ENCODE peak calls at places on chromosomes 5 and 9, in eight cellular contexts. Y is fibroblast of mammary gland, P is fibroblast of pulmonary artery, E is IMR-90, B is AG04449, H is Caco-2, Q is epithelial cell of esophagus, G is transverse colon. M is an unnamed sample.

GRCh38 chr9:93698140-93698908 is 121.9 kb downstream of the PHF2 start:
- DNase-seq in H (no peak), G (no peak), Q (no peak), P (no peak), B (no peak), E (no peak), Y (no peak), M (no peak)

GRCh38 chr5:78293856-78294249 is 645 bp downstream of the AP3B1 start:
- DNase-seq in H (no peak), P (no peak), Y (no peak), Q (peak), E (no peak), G (no peak), B (no peak), M (no peak)

GRCh38 chr5:111472579-111472978 is 39.8 kb downstream of the STARD4 start:
- DNase-seq in Q (no peak), G (no peak), E (no peak), Y (no peak), P (no peak), H (no peak), B (no peak), M (peak)

GRCh38 chr9:99000480-99001395 is 57.0 kb downstream of the COL15A1 start:
- DNase-seq in E (peak), P (peak), H (peak), Y (peak), Q (peak), B (no peak), G (peak), M (peak)

GRCh38 chr9:87337335-87338074 is 160.2 kb upstream of the DAPK1 start:
- DNase-seq in Y (peak), P (peak), G (no peak), Q (no peak), E (no peak), H (peak), B (no peak), M (no peak)

GRCh38 chr9:110588296-110588695 is 8.8 kb upstream of the SVEP1 start:
- DNase-seq in B (no peak), Q (peak), Y (no peak), E (peak), G (no peak), P (no peak), H (no peak), M (no peak)

GRCh38 chr9:133575673-133576590 is 33.3 kb downstream of the FAM163B start:
- DNase-seq in G (no peak), P (no peak), Y (no peak), E (no peak), B (no peak), Q (no peak), H (peak), M (no peak)

GRCh38 chr5:116446356-116447005 is 128.1 kb downstream of the SEMA6A start:
- DNase-seq in B (no peak), P (no peak), G (no peak), Q (no peak), E (no peak), H (no peak), Y (no peak), M (no peak)

GRCh38 chr5:166962470-166962869 is 1329.0 kb upstream of the WWC1 start:
- DNase-seq in G (no peak), Y (no peak), B (no peak), P (no peak), Q (no peak), H (peak), E (no peak), M (no peak)

GRCh38 chr5:33937700-33938506 is 1.7 kb downstream of the RXFP3 start:
- DNase-seq in Y (no peak), H (no peak), G (no peak), E (no peak), B (no peak), P (no peak), Q (no peak), M (no peak)

GRCh38 chr9:121743441-121744001 is 92.1 kb downstream of the DAB2IP start:
- DNase-seq in E (peak), Y (peak), P (peak), Q (peak), B (no peak), H (peak), G (peak), M (peak)

GRCh38 chr5:59061377-59061776 is 478.5 kb downstream of the RAB3C start:
- DNase-seq in B (no peak), Y (peak), E (peak), H (no peak), Q (peak), P (no peak), G (no peak), M (no peak)

GRCh38 chr9:91886433-91887031 is 63.5 kb downstream of the ROR2 start:
- DNase-seq in E (no peak), P (no peak), Q (no peak), G (no peak), Y (no peak), H (no peak), B (no peak), M (no peak)

GRCh38 chr9:26904671-26905070 is 12.1 kb upstream of the CAAP1 start:
- DNase-seq in P (no peak), G (no peak), H (no peak), Q (no peak), Y (no peak), E (no peak), B (no peak), M (no peak)

GRCh38 chr5:153350192-153350883 is 140.1 kb upstream of the GRIA1 start:
- DNase-seq in B (no peak), H (no peak), E (no peak), G (no peak), Y (no peak), Q (peak), P (no peak), M (no peak)

GRCh38 chr5:15002791-15003190 is 131.2 kb upstream of the ANKH start:
- DNase-seq in E (no peak), B (no peak), G (no peak), P (no peak), Y (no peak), Q (no peak), H (no peak), M (no peak)

GRCh38 chr9:125633116-125633743 is 73.8 kb downstream of the MAPKAP1 start:
- DNase-seq in Y (peak), B (no peak), Q (peak), H (peak), G (no peak), E (no peak), P (no peak), M (no peak)

GRCh38 chr5:77174526-77174925 is 36.0 kb upstream of the PDE8B start:
- DNase-seq in P (no peak), H (no peak), E (no peak), Y (no peak), Q (no peak), G (no peak), B (no peak), M (no peak)

GRCh38 chr5:448766-449090 is 5.8 kb downstream of the EXOC3 start:
- DNase-seq in H (no peak), B (no peak), P (no peak), E (no peak), Y (no peak), Q (no peak), G (no peak), M (no peak)

GRCh38 chr5:74772359-74772758 is 5.3 kb downstream of the NSA2 start:
- DNase-seq in P (peak), E (peak), G (no peak), Y (peak), Q (peak), B (no peak), H (no peak), M (no peak)

GRCh38 chr5:96661101-96661840 is 905 bp upstream of the CAST start:
- DNase-seq in G (peak), B (no peak), H (peak), E (peak), Q (peak), P (peak), Y (peak), M (no peak)

GRCh38 chr5:36385495-36385894 is 83.8 kb upstream of the RANBP3L start:
- DNase-seq in E (no peak), B (no peak), P (no peak), H (no peak), Q (no peak), Y (no peak), G (no peak), M (no peak)

GRCh38 chr5:142924135-142924883 is 154.1 kb downstream of the ARHGAP26 start:
- DNase-seq in G (no peak), Q (no peak), H (no peak), P (peak), B (no peak), Y (peak), E (peak), M (no peak)

GRCh38 chr5:10091701-10092100 is 158.0 kb downstream of the ATPSCKMT start:
- DNase-seq in B (no peak), P (no peak), Y (no peak), Q (no peak), E (no peak), H (no peak), G (no peak), M (no peak)

GRCh38 chr5:759111-759741 is 25.3 kb downstream of the ZDHHC11B start:
- DNase-seq in G (peak), E (no peak), B (no peak), P (peak), Y (peak), H (peak), Q (no peak), M (peak)

GRCh38 chr9:14353222-14354056 is 39.5 kb upstream of the NFIB start:
- DNase-seq in G (peak), B (no peak), P (peak), Q (peak), H (peak), E (peak), Y (peak), M (peak)
- TF ChIP-seq CTCF in G (peak), B (peak), P (peak), Q (peak), H (peak), E (peak), Y (peak), M (peak)

DNA sequence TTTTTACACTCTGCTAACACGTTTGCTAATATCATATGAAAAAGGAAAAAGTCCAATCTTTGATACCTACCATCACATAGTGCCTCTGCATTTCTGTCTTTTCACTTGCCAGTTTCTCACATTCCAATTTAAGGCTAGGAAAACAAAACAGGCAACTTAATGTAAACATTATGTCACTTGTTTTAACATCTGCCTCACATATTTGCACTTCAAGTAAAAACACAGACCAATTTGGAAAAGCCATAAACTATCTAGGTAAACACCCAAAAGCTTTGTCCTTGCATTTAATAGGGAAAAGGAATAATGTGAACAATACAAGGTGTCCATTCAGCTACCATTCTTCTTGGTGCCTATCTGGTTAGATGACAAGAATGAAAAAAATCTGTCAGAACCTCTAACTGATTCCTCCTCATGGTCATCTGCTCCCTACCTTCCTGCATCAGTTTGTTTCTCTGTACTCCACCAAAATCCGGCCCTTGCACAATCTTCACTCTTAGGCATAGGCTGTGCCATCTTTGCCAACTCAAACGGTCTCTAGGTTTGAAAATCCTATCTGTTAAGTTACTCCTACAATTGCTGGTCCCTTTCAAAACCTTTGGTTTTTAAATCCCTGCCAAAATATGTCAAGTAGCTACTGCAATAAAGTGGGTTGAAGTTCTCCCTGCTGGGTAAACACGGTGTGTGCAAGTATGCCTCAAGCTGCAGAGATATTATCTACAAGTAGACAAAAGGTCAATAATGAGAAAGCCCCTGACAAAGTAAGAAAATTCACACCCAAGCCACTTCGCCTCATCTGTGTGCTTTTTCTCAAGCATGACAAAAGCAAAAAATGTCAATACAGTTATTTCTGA is 3.4 kb downstream of the TLE1 start:
- DNase-seq in H (peak), B (no peak), Y (peak), E (peak), Q (peak), P (peak), G (no peak), M (no peak)
- TF ChIP-seq CTCF in H (peak), B (no peak), Y (peak), E (peak), Q (peak), P (peak), G (peak), M (no peak)

GRCh38 chr9:5799314-5799713 is 33.6 kb downstream of the ERMP1 start:
- DNase-seq in Y (peak), Q (peak), G (no peak), P (peak), E (peak), H (peak), B (no peak), M (peak)
- TF ChIP-seq CTCF in Y (peak), Q (peak), G (peak), P (peak), E (peak), H (peak), B (peak), M (peak)

GRCh38 chr5:32712463-32713395 is 1.6 kb downstream of the NPR3 start:
- DNase-seq in Q (peak), Y (peak), P (no peak), B (no peak), G (no peak), H (no peak), E (peak), M (no peak)
- TF ChIP-seq CTCF in Q (no peak), Y (peak), P (no peak), B (peak), G (no peak), H (no peak), E (no peak), M (no peak)

DNA sequence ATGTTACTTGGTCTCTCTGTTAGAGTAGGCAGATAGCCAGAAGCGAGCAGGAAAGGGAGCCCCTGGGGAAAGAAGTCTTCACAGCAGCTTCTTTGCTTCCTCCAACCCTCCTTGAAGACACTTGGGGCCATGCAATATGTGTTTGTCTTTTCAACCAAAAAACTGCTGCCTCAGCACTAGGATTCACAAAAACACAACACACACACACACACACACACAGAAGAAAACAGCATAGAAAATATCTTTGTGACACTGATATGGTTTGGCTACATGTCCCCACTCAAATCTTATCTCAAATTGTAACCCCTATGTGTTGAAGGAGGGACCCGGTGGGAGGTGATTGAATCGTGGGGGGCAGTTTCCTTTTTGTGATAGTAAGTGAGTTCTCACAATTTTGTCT is 133.3 kb downstream of the CDH12 start:
- DNase-seq in H (no peak), P (no peak), E (no peak), B (no peak), Q (no peak), G (no peak), Y (no peak), M (no peak)
- TF ChIP-seq CTCF in H (no peak), P (no peak), E (no peak), B (no peak), Q (no peak), G (no peak), Y (no peak), M (no peak)

GRCh38 chr5:133402781-133403180 is 209.6 kb downstream of the FSTL4 start:
- DNase-seq in B (no peak), P (no peak), Y (no peak), Q (no peak), G (no peak), H (no peak), E (no peak), M (no peak)

GRCh38 chr5:133403741-133404364 is 208.5 kb downstream of the FSTL4 start:
- DNase-seq in H (no peak), Y (no peak), Q (no peak), P (no peak), B (no peak), E (no peak), G (no peak), M (no peak)

GRCh38 chr5:133405275-133406034 is 206.9 kb downstream of the FSTL4 start:
- DNase-seq in B (no peak), Q (no peak), Y (no peak), E (no peak), G (no peak), P (no peak), H (no peak), M (no peak)

GRCh38 chr5:133406208-133406607 is 206.1 kb downstream of the FSTL4 start:
- DNase-seq in E (no peak), Q (no peak), P (no peak), G (no peak), Y (no peak), H (no peak), B (no peak), M (no peak)

DNA sequence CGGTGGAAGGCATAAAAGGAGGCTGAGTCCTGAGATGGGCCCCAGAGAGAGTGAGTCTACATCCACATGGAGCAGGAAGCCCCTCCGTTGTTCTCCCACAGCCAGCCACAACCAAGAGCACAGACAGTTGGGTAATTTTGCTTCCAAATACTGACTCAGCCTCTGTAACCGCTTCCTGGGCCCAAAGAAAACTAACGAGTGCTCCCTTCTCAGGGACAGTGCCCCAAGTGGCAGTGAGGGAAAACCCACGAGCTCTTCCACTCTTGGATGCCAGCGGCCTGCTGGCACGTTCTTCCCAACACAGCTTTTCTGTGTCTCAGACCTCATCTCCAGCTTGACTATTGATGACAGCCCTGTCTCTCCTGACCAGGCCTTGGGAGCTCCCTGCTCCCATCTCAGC is 207.6 kb downstream of the FSTL4 start:
- DNase-seq in Q (peak), E (no peak), H (no peak), P (no peak), G (no peak), B (no peak), Y (peak), M (no peak)
- TF ChIP-seq CTCF in Q (peak), E (no peak), H (no peak), P (no peak), G (no peak), B (no peak), Y (peak), M (peak)